ENCODE peak calls at places on chromosomes 16 and 17, in ten cellular contexts. One of them, this sample, is unnamed.

GRCh38 chr17:81870155-81870977 is 771 bp downstream of the ARHGDIA start:
- DNase-seq in AG04450: no peak
- DNase-seq in choroid plexus epithelial cell: peak; percentile 74
- DNase-seq in BE2C: peak; percentile 36
- DNase-seq in brain microvascular endothelial cell: peak; percentile 40
- DNase-seq in bronchial epithelial cell: no peak
- DNase-seq in MM.1S: peak; percentile 47
- DNase-seq in lower leg skin: no peak
- DNase-seq in lower lobe of right lung: peak; percentile 78
- DNase-seq in foreskin keratinocyte: no peak
- DNase-seq in this sample: peak; percentile 69

GRCh38 chr16:81548901-81549546 is 104.4 kb downstream of the CMIP start:
- DNase-seq in brain microvascular endothelial cell: no peak
- DNase-seq in BE2C: no peak
- DNase-seq in foreskin keratinocyte: no peak
- DNase-seq in lower lobe of right lung: peak; percentile 40
- DNase-seq in MM.1S: no peak
- DNase-seq in lower leg skin: no peak
- DNase-seq in choroid plexus epithelial cell: no peak
- DNase-seq in bronchial epithelial cell: no peak
- DNase-seq in AG04450: no peak
- DNase-seq in this sample: no peak

GRCh38 chr17:52106070-52106469 is 52.4 kb downstream of the CA10 start:
- DNase-seq in MM.1S: no peak
- DNase-seq in bronchial epithelial cell: no peak
- DNase-seq in lower leg skin: no peak
- DNase-seq in BE2C: no peak
- DNase-seq in AG04450: no peak
- DNase-seq in foreskin keratinocyte: no peak
- DNase-seq in choroid plexus epithelial cell: no peak
- DNase-seq in brain microvascular endothelial cell: no peak
- DNase-seq in lower lobe of right lung: no peak
- DNase-seq in this sample: no peak

GRCh38 chr16:24736758-24737157 is 7.3 kb downstream of the TNRC6A start:
- DNase-seq in lower lobe of right lung: no peak
- DNase-seq in lower leg skin: no peak
- DNase-seq in BE2C: no peak
- DNase-seq in AG04450: no peak
- DNase-seq in bronchial epithelial cell: no peak
- DNase-seq in brain microvascular endothelial cell: no peak
- DNase-seq in MM.1S: no peak
- DNase-seq in choroid plexus epithelial cell: peak; percentile 12
- DNase-seq in foreskin keratinocyte: no peak
- DNase-seq in this sample: no peak

GRCh38 chr16:71626018-71626857 is at the start of gene MARVELD3:
- DNase-seq in brain microvascular endothelial cell: no peak
- DNase-seq in bronchial epithelial cell: peak; percentile 67
- DNase-seq in BE2C: no peak
- DNase-seq in lower leg skin: peak; percentile 58
- DNase-seq in MM.1S: peak; percentile 78
- DNase-seq in choroid plexus epithelial cell: no peak
- DNase-seq in AG04450: no peak
- DNase-seq in lower lobe of right lung: peak; percentile 88
- DNase-seq in foreskin keratinocyte: peak; percentile 35
- DNase-seq in this sample: no peak

GRCh38 chr16:11268921-11269375 is at the start of gene TNP2:
- DNase-seq in AG04450: no peak
- DNase-seq in BE2C: no peak
- DNase-seq in foreskin keratinocyte: no peak
- DNase-seq in bronchial epithelial cell: no peak
- DNase-seq in lower lobe of right lung: no peak
- DNase-seq in MM.1S: no peak
- DNase-seq in lower leg skin: no peak
- DNase-seq in choroid plexus epithelial cell: no peak
- DNase-seq in brain microvascular endothelial cell: no peak
- DNase-seq in this sample: no peak

GRCh38 chr16:89315271-89315670 is 97.8 kb downstream of the ZNF778 start:
- DNase-seq in brain microvascular endothelial cell: no peak
- DNase-seq in lower lobe of right lung: no peak
- DNase-seq in lower leg skin: no peak
- DNase-seq in MM.1S: no peak
- DNase-seq in BE2C: no peak
- DNase-seq in foreskin keratinocyte: no peak
- DNase-seq in bronchial epithelial cell: no peak
- DNase-seq in AG04450: no peak
- DNase-seq in choroid plexus epithelial cell: no peak
- DNase-seq in this sample: no peak

GRCh38 chr16:71645450-71645849 is 19.5 kb downstream of the MARVELD3 start:
- DNase-seq in AG04450: no peak
- DNase-seq in MM.1S: peak; percentile 38
- DNase-seq in bronchial epithelial cell: peak; percentile 46
- DNase-seq in brain microvascular endothelial cell: peak; percentile 44
- DNase-seq in lower leg skin: no peak
- DNase-seq in foreskin keratinocyte: peak; percentile 7
- DNase-seq in choroid plexus epithelial cell: peak; percentile 87
- DNase-seq in lower lobe of right lung: no peak
- DNase-seq in BE2C: peak; percentile 29
- DNase-seq in this sample: peak; percentile 55

GRCh38 chr16:87330257-87330624 is 13.0 kb upstream of the C16orf95 start:
- DNase-seq in bronchial epithelial cell: no peak
- DNase-seq in BE2C: no peak
- DNase-seq in choroid plexus epithelial cell: no peak
- DNase-seq in lower lobe of right lung: peak; percentile 31
- DNase-seq in brain microvascular endothelial cell: no peak
- DNase-seq in lower leg skin: no peak
- DNase-seq in foreskin keratinocyte: no peak
- DNase-seq in AG04450: no peak
- DNase-seq in MM.1S: no peak
- DNase-seq in this sample: no peak

GRCh38 chr17:75105269-75106080 is 4.3 kb upstream of the ARMC7 start:
- DNase-seq in bronchial epithelial cell: peak; percentile 49
- DNase-seq in BE2C: peak; percentile 76
- DNase-seq in foreskin keratinocyte: no peak
- DNase-seq in lower lobe of right lung: peak; percentile 75
- DNase-seq in AG04450: no peak
- DNase-seq in MM.1S: peak; percentile 59
- DNase-seq in brain microvascular endothelial cell: peak; percentile 22
- DNase-seq in lower leg skin: no peak
- DNase-seq in choroid plexus epithelial cell: peak; percentile 95
- DNase-seq in this sample: peak; percentile 34

GRCh38 chr16:86879268-86879667 is 300.9 kb downstream of the FOXL1 start:
- DNase-seq in foreskin keratinocyte: no peak
- DNase-seq in lower leg skin: no peak
- DNase-seq in brain microvascular endothelial cell: no peak
- DNase-seq in BE2C: no peak
- DNase-seq in MM.1S: no peak
- DNase-seq in choroid plexus epithelial cell: no peak
- DNase-seq in bronchial epithelial cell: no peak
- DNase-seq in lower lobe of right lung: no peak
- DNase-seq in AG04450: no peak
- DNase-seq in this sample: no peak

GRCh38 chr17:15109608-15110007 is 155.5 kb downstream of the PMP22 start:
- DNase-seq in AG04450: no peak
- DNase-seq in MM.1S: no peak
- DNase-seq in lower leg skin: no peak
- DNase-seq in brain microvascular endothelial cell: no peak
- DNase-seq in bronchial epithelial cell: no peak
- DNase-seq in lower lobe of right lung: no peak
- DNase-seq in choroid plexus epithelial cell: no peak
- DNase-seq in foreskin keratinocyte: no peak
- DNase-seq in BE2C: no peak
- DNase-seq in this sample: no peak

GRCh38 chr16:88498576-88499208 is 45.6 kb downstream of the ZFPM1 start:
- DNase-seq in lower leg skin: no peak
- DNase-seq in lower lobe of right lung: no peak
- DNase-seq in AG04450: no peak
- DNase-seq in bronchial epithelial cell: no peak
- DNase-seq in BE2C: no peak
- DNase-seq in brain microvascular endothelial cell: no peak
- DNase-seq in choroid plexus epithelial cell: no peak
- DNase-seq in MM.1S: no peak
- DNase-seq in foreskin keratinocyte: no peak
- DNase-seq in this sample: no peak

GRCh38 chr17:82216301-82217119 is 3.9 kb upstream of the CCDC57 start:
- DNase-seq in AG04450: no peak
- DNase-seq in lower leg skin: peak; percentile 76
- DNase-seq in BE2C: peak; percentile 70
- DNase-seq in MM.1S: peak; percentile 42
- DNase-seq in choroid plexus epithelial cell: peak; percentile 63
- DNase-seq in brain microvascular endothelial cell: no peak
- DNase-seq in bronchial epithelial cell: peak; percentile 82
- DNase-seq in foreskin keratinocyte: peak; percentile 61
- DNase-seq in lower lobe of right lung: peak; percentile 94
- DNase-seq in this sample: peak; percentile 85

GRCh38 chr17:10349403-10349802 is 23.4 kb downstream of the MYH13 start:
- DNase-seq in bronchial epithelial cell: no peak
- DNase-seq in choroid plexus epithelial cell: no peak
- DNase-seq in lower lobe of right lung: no peak
- DNase-seq in MM.1S: no peak
- DNase-seq in BE2C: no peak
- DNase-seq in lower leg skin: no peak
- DNase-seq in foreskin keratinocyte: no peak
- DNase-seq in AG04450: no peak
- DNase-seq in brain microvascular endothelial cell: no peak
- DNase-seq in this sample: peak; percentile 25
- TF ChIP-seq CTCF in bronchial epithelial cell: no peak
- TF ChIP-seq CTCF in choroid plexus epithelial cell: no peak
- TF ChIP-seq CTCF in lower lobe of right lung: peak; percentile 17
- TF ChIP-seq CTCF in MM.1S: no peak
- TF ChIP-seq CTCF in BE2C: no peak
- TF ChIP-seq CTCF in lower leg skin: no peak
- TF ChIP-seq CTCF in foreskin keratinocyte: no peak
- TF ChIP-seq CTCF in AG04450: no peak
- TF ChIP-seq CTCF in brain microvascular endothelial cell: no peak
- TF ChIP-seq CTCF in this sample: peak; percentile 33

GRCh38 chr16:2196981-2197511 is 641 bp upstream of the CASKIN1 start:
- DNase-seq in BE2C: no peak
- DNase-seq in brain microvascular endothelial cell: no peak
- DNase-seq in lower lobe of right lung: no peak
- DNase-seq in bronchial epithelial cell: no peak
- DNase-seq in lower leg skin: no peak
- DNase-seq in choroid plexus epithelial cell: no peak
- DNase-seq in MM.1S: no peak
- DNase-seq in foreskin keratinocyte: no peak
- DNase-seq in AG04450: no peak
- DNase-seq in this sample: no peak

GRCh38 chr16:2196162-2196980 is at the start of gene CASKIN1:
- DNase-seq in MM.1S: no peak
- DNase-seq in lower lobe of right lung: no peak
- DNase-seq in choroid plexus epithelial cell: peak; percentile 17
- DNase-seq in BE2C: peak; percentile 55
- DNase-seq in bronchial epithelial cell: no peak
- DNase-seq in brain microvascular endothelial cell: no peak
- DNase-seq in lower leg skin: no peak
- DNase-seq in foreskin keratinocyte: no peak
- DNase-seq in AG04450: no peak
- DNase-seq in this sample: no peak

GRCh38 chr16:2194166-2194834 is 2.1 kb downstream of the CASKIN1 start:
- DNase-seq in choroid plexus epithelial cell: peak; percentile 34
- DNase-seq in foreskin keratinocyte: peak; percentile 22
- DNase-seq in bronchial epithelial cell: no peak
- DNase-seq in lower lobe of right lung: no peak
- DNase-seq in lower leg skin: no peak
- DNase-seq in brain microvascular endothelial cell: peak; percentile 37
- DNase-seq in AG04450: no peak
- DNase-seq in MM.1S: no peak
- DNase-seq in BE2C: peak; percentile 80
- DNase-seq in this sample: peak; percentile 53

GRCh38 chr16:2195316-2196161 is 866 bp downstream of the CASKIN1 start:
- DNase-seq in bronchial epithelial cell: no peak
- DNase-seq in AG04450: no peak
- DNase-seq in MM.1S: no peak
- DNase-seq in BE2C: peak; percentile 56
- DNase-seq in lower lobe of right lung: no peak
- DNase-seq in brain microvascular endothelial cell: no peak
- DNase-seq in lower leg skin: no peak
- DNase-seq in choroid plexus epithelial cell: no peak
- DNase-seq in foreskin keratinocyte: no peak
- DNase-seq in this sample: no peak

GRCh38 chr16:2194852-2195315 is 1.5 kb downstream of the CASKIN1 start:
- DNase-seq in bronchial epithelial cell: peak; percentile 61
- DNase-seq in MM.1S: peak; percentile 53
- DNase-seq in BE2C: peak; percentile 56
- DNase-seq in choroid plexus epithelial cell: peak; percentile 59
- DNase-seq in AG04450: no peak
- DNase-seq in lower leg skin: no peak
- DNase-seq in lower lobe of right lung: no peak
- DNase-seq in brain microvascular endothelial cell: peak; percentile 12
- DNase-seq in foreskin keratinocyte: peak; percentile 19
- DNase-seq in this sample: peak; percentile 45
- TF ChIP-seq CTCF in bronchial epithelial cell: peak; percentile 85
- TF ChIP-seq CTCF in MM.1S: peak; percentile 62
- TF ChIP-seq CTCF in BE2C: peak; percentile 55
- TF ChIP-seq CTCF in choroid plexus epithelial cell: peak; percentile 48
- TF ChIP-seq CTCF in AG04450: peak; percentile 41
- TF ChIP-seq CTCF in lower leg skin: no peak
- TF ChIP-seq CTCF in lower lobe of right lung: peak; percentile 54
- TF ChIP-seq CTCF in brain microvascular endothelial cell: peak; percentile 60
- TF ChIP-seq CTCF in foreskin keratinocyte: peak; percentile 75
- TF ChIP-seq CTCF in this sample: peak; percentile 34

GRCh38 chr17:37344519-37344918 is 31.3 kb upstream of the C17orf78 start:
- DNase-seq in MM.1S: no peak
- DNase-seq in foreskin keratinocyte: no peak
- DNase-seq in BE2C: no peak
- DNase-seq in AG04450: no peak
- DNase-seq in brain microvascular endothelial cell: no peak
- DNase-seq in lower lobe of right lung: no peak
- DNase-seq in lower leg skin: no peak
- DNase-seq in bronchial epithelial cell: no peak
- DNase-seq in choroid plexus epithelial cell: no peak
- DNase-seq in this sample: no peak
- TF ChIP-seq CTCF in MM.1S: no peak
- TF ChIP-seq CTCF in foreskin keratinocyte: no peak
- TF ChIP-seq CTCF in BE2C: no peak
- TF ChIP-seq CTCF in AG04450: no peak
- TF ChIP-seq CTCF in brain microvascular endothelial cell: no peak
- TF ChIP-seq CTCF in lower lobe of right lung: no peak
- TF ChIP-seq CTCF in lower leg skin: no peak
- TF ChIP-seq CTCF in bronchial epithelial cell: no peak
- TF ChIP-seq CTCF in choroid plexus epithelial cell: no peak
- TF ChIP-seq CTCF in this sample: no peak

GRCh38 chr16:50448522-50448921 is 79.7 kb upstream of the BRD7 start:
- DNase-seq in lower leg skin: no peak
- DNase-seq in MM.1S: no peak
- DNase-seq in choroid plexus epithelial cell: no peak
- DNase-seq in bronchial epithelial cell: no peak
- DNase-seq in brain microvascular endothelial cell: no peak
- DNase-seq in BE2C: peak; percentile 31
- DNase-seq in lower lobe of right lung: no peak
- DNase-seq in AG04450: no peak
- DNase-seq in foreskin keratinocyte: no peak
- DNase-seq in this sample: no peak
- TF ChIP-seq CTCF in lower leg skin: no peak
- TF ChIP-seq CTCF in MM.1S: no peak
- TF ChIP-seq CTCF in choroid plexus epithelial cell: no peak
- TF ChIP-seq CTCF in bronchial epithelial cell: peak; percentile 7
- TF ChIP-seq CTCF in brain microvascular endothelial cell: peak; percentile 32
- TF ChIP-seq CTCF in BE2C: peak; percentile 44
- TF ChIP-seq CTCF in lower lobe of right lung: no peak
- TF ChIP-seq CTCF in AG04450: no peak
- TF ChIP-seq CTCF in foreskin keratinocyte: peak; percentile 41
- TF ChIP-seq CTCF in this sample: peak; percentile 8

This sample was measured in fibroblast of mammary gland.